ENCODE peak calls at places on chromosomes 2 and 18, in six cellular contexts. P is SK-N-SH, F is HL-60, A is H1, I is HepG2, E is GM12878. O is an unnamed sample.

GRCh38 chr18:39497819-39498218 is 1932.2 kb upstream of the CELF4 start:
- DNase-seq in P (no peak), A (no peak), F (no peak), E (no peak), I (no peak), O (no peak)

GRCh38 chr2:207635468-207636200 is 10.4 kb upstream of the METTL21A start:
- DNase-seq in E (no peak), A (no peak), I (no peak), P (no peak), F (no peak), O (no peak)

GRCh38 chr2:63590621-63591408 is 2.1 kb downstream of the MDH1 start:
- DNase-seq in E (peak; percentile 37), I (peak; percentile 89), F (peak; percentile 95), P (no peak), A (no peak), O (no peak)

GRCh38 chr2:199303814-199304213 is 153.9 kb downstream of the SATB2 start:
- DNase-seq in I (no peak), F (no peak), A (no peak), P (no peak), E (no peak), O (no peak)

GRCh38 chr18:56873441-56874140 is 222.4 kb downstream of the WDR7 start:
- DNase-seq in F (no peak), I (peak; percentile 28), E (no peak), P (no peak), A (peak; percentile 57), O (no peak)

GRCh38 chr18:58615150-58616132 is 13.4 kb downstream of the ALPK2 start:
- DNase-seq in F (no peak), P (no peak), A (no peak), E (peak; percentile 88), I (no peak), O (no peak)

GRCh38 chr2:195202163-195202845 is 454.7 kb upstream of the SLC39A10 start:
- DNase-seq in E (no peak), A (no peak), P (no peak), F (no peak), I (no peak), O (no peak)

GRCh38 chr2:203574824-203575223 is 39.7 kb upstream of the RAPH1 start:
- DNase-seq in I (no peak), F (no peak), P (no peak), A (no peak), E (no peak), O (no peak)

GRCh38 chr2:41933585-41934322 is 114.1 kb upstream of the PKDCC start:
- DNase-seq in E (no peak), F (no peak), P (no peak), I (no peak), A (no peak), O (no peak)

GRCh38 chr2:126849486-126849885 is 49.2 kb upstream of the TEX51 start:
- DNase-seq in I (no peak), E (no peak), P (no peak), A (no peak), F (no peak), O (no peak)

GRCh38 chr18:78679061-78679460 is 300.6 kb upstream of the SALL3 start:
- DNase-seq in A (no peak), I (no peak), P (peak; percentile 41), F (no peak), E (no peak), O (no peak)

GRCh38 chr18:31102020-31102684 is at the start of gene DSC2:
- DNase-seq in A (no peak), F (no peak), E (no peak), P (peak; percentile 15), I (peak; percentile 61), O (peak; percentile 68)

GRCh38 chr2:218010116-218010837 is 7.5 kb upstream of the TNS1 start:
- DNase-seq in I (no peak), P (peak; percentile 91), F (no peak), E (no peak), A (no peak), O (peak; percentile 66)

GRCh38 chr18:41814651-41815050 is 140.4 kb upstream of the PIK3C3 start:
- DNase-seq in F (no peak), P (no peak), E (no peak), I (no peak), A (no peak), O (no peak)

GRCh38 chr18:39448942-39449341 is 1883.3 kb upstream of the CELF4 start:
- DNase-seq in E (no peak), F (no peak), A (no peak), I (no peak), P (no peak), O (no peak)

GRCh38 chr2:190113000-190113399 is 50.5 kb upstream of the MSTN start:
- DNase-seq in P (no peak), I (no peak), A (no peak), E (no peak), F (no peak), O (no peak)

GRCh38 chr2:38620282-38620977 is 17.7 kb upstream of the HNRNPLL start:
- DNase-seq in I (peak; percentile 81), E (no peak), A (no peak), F (no peak), P (no peak), O (no peak)

GRCh38 chr2:210553371-210553770 is 3.0 kb upstream of the CPS1 start:
- DNase-seq in F (no peak), I (peak; percentile 62), A (no peak), P (no peak), E (no peak), O (no peak)

GRCh38 chr2:32732912-32733472 is 105.1 kb downstream of the TTC27 start:
- DNase-seq in F (no peak), E (no peak), P (no peak), A (no peak), I (no peak), O (no peak)

GRCh38 chr2:17336458-17336857 is 181.8 kb downstream of the RAD51AP2 start:
- DNase-seq in F (no peak), I (no peak), E (no peak), A (no peak), P (no peak), O (no peak)

GRCh38 chr2:237673130-237673921 is 45.9 kb downstream of the LRRFIP1 start:
- DNase-seq in F (peak; percentile 80), P (peak; percentile 84), A (no peak), I (peak; percentile 74), E (no peak), O (peak; percentile 48)

GRCh38 chr2:95509408-95509807 is 24.9 kb upstream of the TRIM43B start:
- DNase-seq in I (no peak), P (no peak), E (no peak), A (no peak), F (no peak), O (no peak)

GRCh38 chr2:70887550-70888229 is 48.0 kb upstream of the ATP6V1B1 start:
- DNase-seq in F (no peak), P (peak; percentile 70), E (no peak), A (no peak), I (no peak), O (no peak)

GRCh38 chr2:191321861-191322662 is 76.9 kb downstream of the MYO1B start:
- DNase-seq in E (no peak), A (peak; percentile 56), I (no peak), F (peak; percentile 53), P (peak; percentile 45), O (no peak)

GRCh38 chr2:190119948-190120347 is 57.4 kb upstream of the MSTN start:
- DNase-seq in A (no peak), E (no peak), F (no peak), I (no peak), P (no peak), O (no peak)

GRCh38 chr2:147639891-147640290 is 204.9 kb upstream of the ACVR2A start:
- DNase-seq in A (no peak), F (no peak), E (peak; percentile 87), I (no peak), P (no peak), O (no peak)

GRCh38 chr2:218252509-218253247 is 8.1 kb upstream of the GPBAR1 start:
- DNase-seq in I (no peak), E (no peak), P (no peak), A (no peak), F (peak; percentile 53), O (no peak)

DNA sequence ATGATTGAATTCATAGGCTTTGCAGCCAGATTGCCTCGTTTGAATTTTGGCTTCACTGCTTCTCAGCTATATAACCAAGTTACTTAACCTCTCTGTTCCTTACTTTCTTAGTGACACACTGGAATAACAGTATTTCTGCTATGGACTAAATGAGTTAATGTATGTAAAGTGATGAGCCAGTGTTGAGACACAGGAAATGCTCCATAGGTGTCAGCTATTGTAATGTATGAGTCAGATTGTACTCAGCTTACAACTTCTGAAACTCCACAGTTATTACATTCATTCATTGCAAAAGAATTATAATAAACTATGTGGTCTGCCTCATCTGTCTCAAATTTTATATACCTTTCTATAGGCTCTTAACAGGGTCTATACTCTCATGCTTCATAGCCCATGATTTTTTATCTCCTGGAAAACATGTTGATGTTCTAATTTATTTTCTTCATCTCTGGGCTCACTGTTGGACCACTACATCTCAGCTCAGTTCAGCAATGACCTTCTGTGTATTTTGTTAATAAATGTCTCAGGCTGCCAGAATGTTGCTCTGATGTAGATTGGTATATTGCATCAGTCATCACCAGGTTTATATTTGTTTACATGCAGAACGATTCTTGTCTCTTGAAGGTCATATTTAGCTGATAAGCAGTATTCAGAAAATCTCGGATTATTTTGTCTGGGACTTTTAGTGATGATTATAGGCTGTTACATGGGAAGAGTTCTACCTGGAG is 76.2 kb downstream of the MAP3K20 start:
- DNase-seq in E (no peak), P (no peak), I (no peak), A (no peak), F (no peak), O (no peak)
- TF ChIP-seq GABPA in E (no peak), P (no peak), I (no peak), A (no peak), F (no peak), O (no peak)

GRCh38 chr2:46796843-46797625 is 118.6 kb downstream of the MCFD2 start:
- DNase-seq in E (no peak), F (no peak), P (no peak), A (no peak), I (no peak), O (no peak)
- TF ChIP-seq GABPA in E (no peak), F (no peak), P (no peak), A (no peak), I (no peak), O (no peak)

GRCh38 chr2:111659361-111660281 is 224.4 kb downstream of the ANAPC1 start:
- DNase-seq in E (no peak), I (peak; percentile 87), P (no peak), A (peak; percentile 34), F (peak; percentile 88), O (no peak)
- TF ChIP-seq GABPA in E (no peak), I (no peak), P (no peak), A (no peak), F (no peak), O (no peak)

DNA sequence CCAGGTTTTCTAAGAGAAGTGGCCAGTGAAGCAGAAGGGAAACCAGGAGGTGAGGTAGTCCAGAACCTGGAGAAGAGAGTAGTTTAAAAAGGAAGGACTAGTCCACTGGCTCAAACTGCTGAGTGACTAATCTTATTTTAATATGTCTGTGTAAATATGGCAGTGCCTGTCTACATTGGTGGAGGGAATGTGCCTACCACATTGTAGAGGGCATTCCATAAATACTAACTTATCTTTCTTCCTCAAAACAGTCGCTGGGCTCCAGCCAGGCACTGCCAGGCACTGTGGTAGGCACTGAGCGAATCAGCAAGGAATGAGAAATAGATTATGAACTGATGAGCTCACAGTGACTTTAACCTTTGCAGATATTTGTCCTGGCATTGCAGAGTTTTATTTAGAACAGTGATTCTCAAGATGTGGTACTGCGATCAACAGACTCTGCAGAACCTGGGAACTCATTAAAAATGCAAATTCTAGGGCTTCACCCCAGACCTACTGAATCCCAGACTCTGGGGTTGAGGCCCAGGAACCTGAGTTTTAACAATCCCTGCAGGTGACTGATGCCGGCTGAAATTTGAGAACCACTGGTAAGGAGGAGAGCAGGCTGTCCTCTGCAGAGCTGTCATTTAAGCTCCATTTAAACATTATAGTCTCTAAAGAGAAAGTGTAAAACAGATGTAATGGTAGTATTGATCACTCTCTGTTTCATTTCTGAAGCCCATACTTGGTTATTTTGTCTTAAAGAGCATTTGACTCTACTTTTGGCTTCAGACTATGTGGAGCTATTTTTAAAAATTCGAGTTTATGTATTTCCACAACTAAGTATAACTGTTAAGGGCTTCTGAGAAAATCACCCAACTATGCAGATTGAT is 487.9 kb downstream of the DLGAP1 start:
- DNase-seq in F (no peak), P (no peak), A (no peak), I (no peak), E (no peak), O (no peak)
- TF ChIP-seq GABPA in F (no peak), P (no peak), A (no peak), I (no peak), E (no peak), O (no peak)

O was measured in K562.